ENCODE peak calls at places on chromosome 21, in five cellular contexts. O is sigmoid colon, W is endothelial cell, C is neural crest cell, U is epithelial cell of esophagus. X is an unnamed sample.

GRCh38 chr21:46455575-46456385 is 2.9 kb upstream of the DIP2A start:
- DNase-seq in W (no peak), U (peak; percentile 82), C (no peak), O (peak; percentile 54), X (no peak)

GRCh38 chr21:34074283-34075098 is 1.1 kb downstream of the MRPS6 start:
- DNase-seq in C (peak; percentile 8), W (peak; percentile 21), U (peak; percentile 38), O (no peak), X (no peak)

GRCh38 chr21:32844653-32845443 is 73.3 kb upstream of the PAXBP1 start:
- DNase-seq in W (no peak), U (peak; percentile 86), O (no peak), C (no peak), X (no peak)

GRCh38 chr21:42465008-42465878 is 30.8 kb downstream of the RSPH1 start:
- DNase-seq in W (no peak), C (no peak), O (no peak), U (peak; percentile 43), X (no peak)

GRCh38 chr21:17673261-17674020 is 60.7 kb upstream of the BTG3 start:
- DNase-seq in O (no peak), W (no peak), C (no peak), U (peak; percentile 81), X (no peak)

GRCh38 chr21:45256912-45257672 is 30.6 kb downstream of the POFUT2 start:
- DNase-seq in W (no peak), U (no peak), O (no peak), C (no peak), X (no peak)

GRCh38 chr21:42233067-42233981 is 14.4 kb downstream of the ABCG1 start:
- DNase-seq in O (peak; percentile 98), U (peak; percentile 44), W (peak; percentile 53), C (no peak), X (peak; percentile 82)

GRCh38 chr21:34545079-34545884 is 33.3 kb upstream of the KCNE1 start:
- DNase-seq in O (peak; percentile 76), U (peak; percentile 34), W (no peak), C (peak; percentile 41), X (no peak)

GRCh38 chr21:44357064-44357837 is 3.8 kb downstream of the TRPM2 start:
- DNase-seq in O (no peak), C (no peak), U (no peak), W (no peak), X (no peak)

GRCh38 chr21:42245348-42246185 is 26.6 kb downstream of the ABCG1 start:
- DNase-seq in O (no peak), U (no peak), C (no peak), W (no peak), X (no peak)

GRCh38 chr21:32413697-32414578 is 1.4 kb downstream of the EVA1C start:
- DNase-seq in U (peak; percentile 51), C (no peak), O (peak; percentile 81), W (no peak), X (no peak)

GRCh38 chr21:34911360-34911759 is 137.7 kb downstream of the RUNX1 start:
- DNase-seq in U (no peak), W (no peak), C (no peak), O (no peak), X (no peak)

GRCh38 chr21:46509760-46510159 is 51.1 kb downstream of the DIP2A start:
- DNase-seq in O (no peak), C (no peak), W (no peak), U (peak; percentile 88), X (no peak)

GRCh38 chr21:29077651-29078090 is 4.2 kb upstream of the CCT8 start:
- DNase-seq in W (no peak), C (no peak), O (no peak), U (peak; percentile 34), X (no peak)

GRCh38 chr21:39006653-39007417 is 176.4 kb downstream of the PSMG1 start:
- DNase-seq in C (no peak), U (no peak), O (no peak), W (no peak), X (no peak)

GRCh38 chr21:40706806-40707205 is 140.2 kb downstream of the DSCAM start:
- DNase-seq in O (no peak), W (no peak), U (peak; percentile 83), C (no peak), X (no peak)

GRCh38 chr21:45151484-45152115 is 77.2 kb downstream of the ADARB1 start:
- DNase-seq in C (no peak), U (no peak), O (peak; percentile 50), W (peak; percentile 4), X (no peak)

GRCh38 chr21:32772281-32773047 is 909 bp upstream of the PAXBP1 start:
- DNase-seq in O (no peak), U (peak; percentile 45), W (peak; percentile 7), C (no peak), X (peak; percentile 19)

GRCh38 chr21:30227128-30227527 is 11.2 kb upstream of the CLDN8 start:
- DNase-seq in C (no peak), O (no peak), W (no peak), U (no peak), X (no peak)

GRCh38 chr21:28298251-28298672 is 694.4 kb downstream of the LTN1 start:
- DNase-seq in W (no peak), O (no peak), C (no peak), U (peak; percentile 33), X (no peak)

GRCh38 chr21:37891953-37892352 is 24.3 kb downstream of the KCNJ6 start:
- DNase-seq in U (no peak), W (no peak), O (no peak), C (no peak), X (no peak)

X was measured in effector CD4-positive, alpha-beta T cell.